ENCODE peak calls at places on chromosome X, in four cellular contexts. O is IMR-90, W is fibroblast of lung, L is fibroblast of pulmonary artery. I is an unnamed sample.

GRCh38 chrX:120271218-120271617 is 20.6 kb downstream of the ZBTB33 start:
- DNase-seq in W (no peak), O (no peak), L (no peak), I (no peak)

GRCh38 chrX:4656419-4656818 is 943.0 kb upstream of the PRKX start:
- DNase-seq in W (no peak), O (no peak), L (no peak), I (no peak)

GRCh38 chrX:71366674-71367256 is 608 bp downstream of the TAF1 start:
- DNase-seq in L (peak; percentile 25), W (peak; percentile 27), O (peak; percentile 16), I (peak; percentile 40)

GRCh38 chrX:153030801-153031200 is 25.5 kb upstream of the PNMA3 start:
- DNase-seq in W (no peak), O (no peak), L (no peak), I (no peak)

GRCh38 chrX:154012336-154012991 is 7.2 kb downstream of the IRAK1 start:
- DNase-seq in O (no peak), W (no peak), L (peak; percentile 14), I (no peak)

GRCh38 chrX:65971151-65971550 is 68.7 kb downstream of the VSIG4 start:
- DNase-seq in W (no peak), O (no peak), L (no peak), I (no peak)

GRCh38 chrX:11111038-11111851 is at the start of gene HCCS:
- DNase-seq in W (peak; percentile 75), O (peak; percentile 79), L (peak; percentile 80), I (peak; percentile 86)

GRCh38 chrX:154030266-154030665 is 10.6 kb upstream of the IRAK1 start:
- DNase-seq in L (no peak), O (no peak), W (no peak), I (no peak)

GRCh38 chrX:53681661-53682060 is 4.9 kb downstream of the HUWE1 start:
- DNase-seq in O (peak; percentile 14), L (peak; percentile 25), W (peak; percentile 4), I (no peak)

GRCh38 chrX:71992711-71993110 is 82.1 kb downstream of the NHSL2 start:
- DNase-seq in L (no peak), O (no peak), W (no peak), I (no peak)

GRCh38 chrX:67408423-67409079 is 135.3 kb upstream of the AR start:
- DNase-seq in O (no peak), L (no peak), W (no peak), I (no peak)

GRCh38 chrX:131405497-131405896 is 116.4 kb upstream of the IGSF1 start:
- DNase-seq in L (no peak), W (no peak), O (no peak), I (no peak)

GRCh38 chrX:104750146-104750699 is 184.2 kb downstream of the IL1RAPL2 start:
- DNase-seq in O (no peak), W (no peak), L (no peak), I (no peak)

GRCh38 chrX:41081821-41082220 is 3.4 kb upstream of the USP9X start:
- DNase-seq in W (no peak), O (no peak), L (no peak), I (no peak)

GRCh38 chrX:79138658-79139241 is 5.7 kb upstream of the GPR174 start:
- DNase-seq in O (no peak), L (no peak), W (no peak), I (no peak)

GRCh38 chrX:11629593-11630211 is 36.0 kb downstream of the ARHGAP6 start:
- DNase-seq in L (peak; percentile 91), W (peak; percentile 92), O (peak; percentile 51), I (no peak)

GRCh38 chrX:68114573-68115199 is 318.6 kb downstream of the OPHN1 start:
- DNase-seq in L (peak; percentile 8), W (peak; percentile 14), O (peak; percentile 16), I (no peak)

GRCh38 chrX:111581086-111581485 is 69.6 kb downstream of the SERTM2 start:
- DNase-seq in W (no peak), L (no peak), O (no peak), I (no peak)

GRCh38 chrX:39822133-39822748 is 275.5 kb downstream of the BCOR start:
- DNase-seq in L (no peak), W (no peak), O (no peak), I (no peak)

GRCh38 chrX:16319929-16320328 is 152.6 kb downstream of the MAGEB17 start:
- DNase-seq in W (peak; percentile 16), L (no peak), O (peak; percentile 65), I (no peak)

DNA sequence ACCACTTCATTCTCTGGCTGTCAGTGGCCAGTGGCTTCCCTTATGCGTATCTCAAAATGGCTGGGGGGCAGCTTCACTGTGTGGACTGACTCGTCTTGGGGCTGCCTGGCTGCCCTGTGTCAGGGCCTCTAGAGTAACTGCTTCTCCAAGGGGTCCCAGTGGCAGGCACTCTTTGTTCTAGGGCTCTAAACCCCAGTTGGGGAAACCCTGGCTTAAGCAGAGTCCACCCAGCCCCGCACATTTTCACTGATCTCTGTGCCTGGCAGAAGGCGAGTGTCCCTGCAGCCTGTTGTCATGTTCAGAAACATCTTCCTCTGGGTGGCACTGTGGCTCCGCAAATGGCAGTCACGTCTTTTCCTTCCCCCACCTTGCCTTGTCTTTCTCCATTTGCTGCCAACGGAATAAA is 59.7 kb downstream of the NBDY start:
- DNase-seq in O (peak; percentile 47), W (no peak), L (peak; percentile 32), I (no peak)
- TF ChIP-seq CTCF in O (peak; percentile 53), W (peak; percentile 4), L (peak; percentile 7), I (no peak)

GRCh38 chrX:12970691-12971202 is 4.2 kb upstream of the TMSB4X start:
- DNase-seq in O (peak; percentile 75), W (peak; percentile 71), L (peak; percentile 82), I (peak; percentile 84)

GRCh38 chrX:12973561-12974216 is 1.2 kb upstream of the TMSB4X start:
- DNase-seq in W (no peak), O (no peak), L (no peak), I (peak; percentile 37)

GRCh38 chrX:12971282-12972003 is 3.5 kb upstream of the TMSB4X start:
- DNase-seq in O (no peak), L (no peak), W (no peak), I (no peak)

GRCh38 chrX:12972867-12973560 is 1.9 kb upstream of the TMSB4X start:
- DNase-seq in L (no peak), W (no peak), O (no peak), I (no peak)

GRCh38 chrX:12972239-12972638 is 2.7 kb upstream of the TMSB4X start:
- DNase-seq in L (no peak), O (no peak), W (no peak), I (no peak)
- H3K4me3 ChIP-seq in L (no peak overlapping the region), O (no peak overlapping the region), W (no peak overlapping the region), I (no peak overlapping the region)

DNA sequence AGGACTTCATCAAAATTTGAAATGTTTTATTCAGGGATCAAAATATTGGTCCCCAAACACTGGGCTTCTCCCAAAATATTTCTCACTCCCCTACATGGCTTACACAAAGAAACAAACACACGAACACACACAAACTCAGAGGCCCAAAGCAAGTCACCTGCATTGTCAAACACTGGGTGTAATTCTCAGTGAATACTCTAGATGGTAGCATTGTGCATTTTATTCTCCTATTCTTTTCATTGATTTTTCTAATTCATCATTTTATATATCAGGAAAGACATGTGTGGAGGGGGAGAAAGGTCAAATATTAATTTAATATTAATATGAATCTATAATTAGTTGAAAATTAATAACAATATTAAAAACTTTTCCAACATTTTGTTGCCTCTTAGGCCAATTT is 72.3 kb upstream of the TNMD start:
- DNase-seq in O (peak; percentile 1), W (peak; percentile 14), L (peak; percentile 20), I (peak; percentile 9)
- TF ChIP-seq CTCF in O (peak; percentile 51), W (peak; percentile 45), L (peak; percentile 48), I (peak; percentile 8)

GRCh38 chrX:2693123-2693438 is 2.0 kb downstream of the CD99 start:
- DNase-seq in O (no peak), W (no peak), L (no peak), I (no peak)
- H3K4me3 ChIP-seq in O (no peak overlapping the region), W (peak overlapping the region; percentile 80), L (peak overlapping the region; percentile 73), I (peak overlapping the region; percentile 100)

I was measured in endothelial cell of umbilical vein.